ENCODE peak calls at places on chromosomes 1 and 21, in nine cellular contexts. V is pancreas; N is foreskin fibroblast; C is AG09309; L is NT2/D1; F is CD8-positive, alpha-beta T cell; W is neuronal stem cell; S is fibroblast of lung; M is cardiac fibroblast. G is an unnamed sample.

GRCh38 chr1:7808253-7808844 is 24.3 kb downstream of the PER3 start:
- DNase-seq in V (no peak), N (no peak), C (peak), L (no peak), F (no peak), W (no peak), S (peak), M (peak), G (peak)

GRCh38 chr1:53511933-53512806 is 53.0 kb downstream of the DMRTB1 start:
- DNase-seq in V (no peak), N (peak), C (peak), L (no peak), F (no peak), W (no peak), S (peak), M (peak), G (peak)

GRCh38 chr21:41817228-41817627 is 50.4 kb upstream of the RIPK4 start:
- DNase-seq in V (no peak), N (peak), C (peak), L (peak), F (peak), W (peak), S (peak), M (peak), G (peak)

GRCh38 chr1:147215540-147215916 is 9.6 kb downstream of the FMO5 start:
- DNase-seq in V (no peak), N (no peak), C (no peak), L (no peak), F (no peak), W (no peak), S (no peak), M (no peak), G (no peak)

GRCh38 chr1:157080714-157081113 is 18.9 kb downstream of the ETV3L start:
- DNase-seq in V (no peak), N (no peak), C (no peak), L (no peak), F (no peak), W (no peak), S (no peak), M (no peak), G (no peak)

GRCh38 chr21:25837545-25838263 is 102.9 kb downstream of the GABPA start:
- DNase-seq in V (no peak), N (peak), C (no peak), L (no peak), F (no peak), W (no peak), S (peak), M (peak), G (peak)

GRCh38 chr1:212566522-212567479 is 41.8 kb upstream of the ATF3 start:
- DNase-seq in V (no peak), N (peak), C (no peak), L (no peak), F (peak), W (no peak), S (peak), M (peak), G (peak)

GRCh38 chr1:234271243-234271606 is 102.0 kb upstream of the COA6 start:
- DNase-seq in V (no peak), N (no peak), C (no peak), L (no peak), F (no peak), W (no peak), S (no peak), M (no peak), G (no peak)

GRCh38 chr1:32224285-32224684 is 2.1 kb downstream of the EIF3I start:
- DNase-seq in V (no peak), N (no peak), C (no peak), L (no peak), F (no peak), W (no peak), S (no peak), M (no peak), G (no peak)

GRCh38 chr1:3654549-3655281 is 2.4 kb downstream of the TP73 start:
- DNase-seq in V (no peak), N (no peak), C (no peak), L (no peak), F (no peak), W (no peak), S (no peak), M (no peak), G (no peak)

GRCh38 chr1:37034301-37035013 is at the start of gene GRIK3:
- DNase-seq in V (peak), N (no peak), C (no peak), L (no peak), F (no peak), W (no peak), S (no peak), M (no peak), G (no peak)

GRCh38 chr1:42966688-42967609 is 8.3 kb upstream of the SLC2A1 start:
- DNase-seq in V (no peak), N (peak), C (peak), L (no peak), F (no peak), W (no peak), S (peak), M (peak), G (peak)

GRCh38 chr1:110453829-110454228 is 2.9 kb downstream of the PROK1 start:
- DNase-seq in V (no peak), N (no peak), C (no peak), L (no peak), F (no peak), W (no peak), S (no peak), M (no peak), G (no peak)

GRCh38 chr1:70907563-70908310 is 139.9 kb downstream of the PTGER3 start:
- DNase-seq in V (no peak), N (no peak), C (no peak), L (no peak), F (no peak), W (no peak), S (no peak), M (no peak), G (no peak)

GRCh38 chr1:157580179-157580827 is 17.6 kb downstream of the FCRL4 start:
- DNase-seq in V (no peak), N (peak), C (peak), L (peak), F (peak), W (peak), S (peak), M (peak), G (peak)

GRCh38 chr21:24367936-24368335 is 1239.3 kb downstream of the MRPL39 start:
- DNase-seq in V (no peak), N (no peak), C (no peak), L (no peak), F (no peak), W (no peak), S (peak), M (peak), G (peak)

GRCh38 chr1:182855886-182856285 is 16.7 kb downstream of the DHX9 start:
- DNase-seq in V (no peak), N (no peak), C (no peak), L (no peak), F (no peak), W (no peak), S (no peak), M (no peak), G (no peak)

GRCh38 chr21:36641346-36641745 is 57.6 kb upstream of the SIM2 start:
- DNase-seq in V (no peak), N (no peak), C (no peak), L (no peak), F (no peak), W (no peak), S (no peak), M (no peak), G (no peak)

GRCh38 chr1:182215797-182216196 is 154.3 kb upstream of the ZNF648 start:
- DNase-seq in V (no peak), N (peak), C (peak), L (no peak), F (no peak), W (no peak), S (peak), M (no peak), G (no peak)

GRCh38 chr1:210260087-210260486 is 27.5 kb downstream of the SERTAD4 start:
- DNase-seq in V (no peak), N (no peak), C (no peak), L (no peak), F (no peak), W (no peak), S (peak), M (no peak), G (no peak)

GRCh38 chr1:83761084-83761760 is 237.7 kb downstream of the TTLL7 start:
- DNase-seq in V (no peak), N (no peak), C (no peak), L (no peak), F (no peak), W (no peak), S (no peak), M (no peak), G (no peak)
- H3K4me3 ChIP-seq in V (no peak), N (no peak), C (no peak), L (no peak), F (no peak), W (no peak), S (no peak), M (no peak), G (no peak)

GRCh38 chr21:32021319-32022027 is 148.7 kb downstream of the HUNK start:
- DNase-seq in V (peak), N (no peak), C (no peak), L (no peak), F (no peak), W (no peak), S (no peak), M (no peak), G (no peak)
- H3K4me3 ChIP-seq in V (no peak), N (no peak), C (no peak), L (no peak), F (no peak), W (no peak), S (no peak), M (no peak), G (no peak)

GRCh38 chr1:15151871-15152270 is 1.7 kb upstream of the TMEM51 start:
- DNase-seq in V (no peak), N (no peak), C (no peak), L (no peak), F (no peak), W (no peak), S (no peak), M (no peak), G (no peak)
- H3K4me3 ChIP-seq in V (peak), N (no peak), C (no peak), L (no peak), F (no peak), W (no peak), S (no peak), M (no peak), G (no peak)

GRCh38 chr1:204419064-204419403 is 7.4 kb upstream of the PPP1R15B start:
- DNase-seq in V (no peak), N (peak), C (no peak), L (no peak), F (no peak), W (no peak), S (peak), M (no peak), G (no peak)
- H3K4me3 ChIP-seq in V (no peak), N (no peak), C (no peak), L (no peak), F (no peak), W (no peak), S (no peak), M (no peak), G (no peak)

GRCh38 chr1:193113258-193113991 is 8.2 kb upstream of the GLRX2 start:
- DNase-seq in V (no peak), N (no peak), C (no peak), L (no peak), F (no peak), W (no peak), S (no peak), M (no peak), G (no peak)

GRCh38 chr1:193110246-193110645 is 5.0 kb upstream of the GLRX2 start:
- DNase-seq in V (no peak), N (no peak), C (no peak), L (no peak), F (no peak), W (no peak), S (no peak), M (no peak), G (no peak)

GRCh38 chr1:193109619-193110018 is 4.4 kb upstream of the GLRX2 start:
- DNase-seq in V (no peak), N (no peak), C (no peak), L (no peak), F (no peak), W (no peak), S (no peak), M (no peak), G (no peak)

GRCh38 chr1:193110864-193111263 is 5.7 kb upstream of the GLRX2 start:
- DNase-seq in V (no peak), N (no peak), C (no peak), L (no peak), F (no peak), W (no peak), S (no peak), M (no peak), G (no peak)

DNA sequence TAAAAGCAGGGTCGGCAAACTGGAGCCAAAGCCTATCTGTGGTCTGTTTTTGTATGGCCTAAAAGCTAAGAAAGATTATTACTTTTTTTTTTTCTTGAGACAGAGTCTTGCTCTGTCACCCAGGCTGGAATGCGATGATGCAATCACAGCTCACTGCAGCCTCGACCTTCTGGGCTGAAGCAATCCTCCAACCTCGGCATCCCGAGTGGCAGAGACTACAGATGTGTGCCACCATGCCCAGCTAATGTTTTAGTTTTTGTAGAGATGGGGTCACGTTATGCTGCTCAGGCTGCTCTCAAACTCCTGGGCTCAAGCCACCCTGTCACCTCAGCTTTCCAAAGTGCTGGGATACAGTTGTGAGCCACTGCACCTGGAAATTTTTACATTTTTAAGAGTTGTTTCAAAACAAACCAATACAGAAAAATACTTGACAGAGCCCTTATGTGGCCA is 6.5 kb upstream of the GLRX2 start:
- DNase-seq in V (no peak), N (peak), C (peak), L (no peak), F (no peak), W (no peak), S (peak), M (peak), G (peak)
- H3K4me3 ChIP-seq in V (no peak), N (no peak), C (no peak), L (no peak), F (no peak), W (no peak), S (no peak), M (no peak), G (no peak)

GRCh38 chr21:16280731-16281130 is 550.9 kb downstream of the USP25 start:
- DNase-seq in V (no peak), N (no peak), C (no peak), L (no peak), F (no peak), W (no peak), S (peak), M (no peak), G (peak)
- H3K4me3 ChIP-seq in V (no peak), N (no peak), C (no peak), L (no peak), F (no peak), W (no peak), S (no peak), M (no peak), G (no peak)

GRCh38 chr1:186104459-186104858 is 270.6 kb downstream of the TPR start:
- DNase-seq in V (no peak), N (no peak), C (no peak), L (no peak), F (no peak), W (no peak), S (no peak), M (no peak), G (no peak)

GRCh38 chr1:186102107-186102506 is 272.9 kb downstream of the TPR start:
- DNase-seq in V (no peak), N (no peak), C (no peak), L (no peak), F (no peak), W (no peak), S (no peak), M (no peak), G (no peak)

GRCh38 chr1:186099362-186100064 is 275.5 kb downstream of the TPR start:
- DNase-seq in V (no peak), N (no peak), C (no peak), L (no peak), F (no peak), W (no peak), S (no peak), M (no peak), G (no peak)

DNA sequence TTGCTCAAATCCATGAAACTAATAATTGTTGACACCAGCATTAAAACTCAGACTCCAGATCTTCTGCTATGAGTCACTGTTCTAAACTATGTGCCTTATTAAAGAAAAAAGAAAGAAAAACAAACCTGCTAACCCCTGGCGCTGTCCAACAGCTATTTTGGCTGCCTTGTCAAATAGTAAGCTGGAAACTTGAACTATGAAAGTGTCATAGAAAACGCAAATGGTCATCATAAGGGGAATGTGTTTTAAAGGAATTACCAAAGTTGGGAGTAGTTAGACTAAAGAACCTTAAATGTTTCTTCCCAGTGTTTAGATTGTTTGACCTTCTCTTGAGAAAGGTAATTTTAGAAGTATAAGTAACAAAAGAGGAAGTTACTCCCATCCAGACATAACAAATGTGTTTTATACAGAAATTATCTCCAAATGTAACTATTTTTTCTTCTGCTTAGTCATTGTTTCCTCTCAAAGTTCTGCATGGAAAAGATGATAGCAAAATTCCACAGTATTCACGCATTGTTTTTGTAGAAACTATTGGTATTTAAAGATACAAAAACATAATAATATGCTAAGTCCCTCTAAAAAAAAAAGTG is 272.4 kb downstream of the TPR start:
- DNase-seq in V (no peak), N (peak), C (no peak), L (no peak), F (no peak), W (no peak), S (peak), M (peak), G (peak)
- H3K4me3 ChIP-seq in V (no peak), N (no peak), C (no peak), L (no peak), F (no peak), W (no peak), S (no peak), M (no peak), G (no peak)

GRCh38 chr21:46287541-46287940 is 1.4 kb downstream of the YBEY start:
- DNase-seq in V (no peak), N (no peak), C (no peak), L (no peak), F (no peak), W (no peak), S (no peak), M (no peak), G (no peak)
- H3K4me3 ChIP-seq in V (no peak), N (peak), C (no peak), L (peak), F (no peak), W (no peak), S (peak), M (peak), G (no peak)

GRCh38 chr1:75132421-75133381 is 1.5 kb upstream of the LHX8 start:
- DNase-seq in V (no peak), N (no peak), C (no peak), L (no peak), F (no peak), W (peak), S (no peak), M (no peak), G (no peak)

GRCh38 chr1:75130865-75131592 is 3.2 kb upstream of the LHX8 start:
- DNase-seq in V (no peak), N (no peak), C (no peak), L (no peak), F (no peak), W (peak), S (no peak), M (no peak), G (no peak)

GRCh38 chr1:75129660-75130311 is 4.4 kb upstream of the LHX8 start:
- DNase-seq in V (no peak), N (no peak), C (no peak), L (no peak), F (no peak), W (peak), S (no peak), M (no peak), G (no peak)

GRCh38 chr1:75130312-75130677 is 3.9 kb upstream of the LHX8 start:
- DNase-seq in V (no peak), N (no peak), C (no peak), L (no peak), F (no peak), W (peak), S (no peak), M (no peak), G (no peak)

DNA sequence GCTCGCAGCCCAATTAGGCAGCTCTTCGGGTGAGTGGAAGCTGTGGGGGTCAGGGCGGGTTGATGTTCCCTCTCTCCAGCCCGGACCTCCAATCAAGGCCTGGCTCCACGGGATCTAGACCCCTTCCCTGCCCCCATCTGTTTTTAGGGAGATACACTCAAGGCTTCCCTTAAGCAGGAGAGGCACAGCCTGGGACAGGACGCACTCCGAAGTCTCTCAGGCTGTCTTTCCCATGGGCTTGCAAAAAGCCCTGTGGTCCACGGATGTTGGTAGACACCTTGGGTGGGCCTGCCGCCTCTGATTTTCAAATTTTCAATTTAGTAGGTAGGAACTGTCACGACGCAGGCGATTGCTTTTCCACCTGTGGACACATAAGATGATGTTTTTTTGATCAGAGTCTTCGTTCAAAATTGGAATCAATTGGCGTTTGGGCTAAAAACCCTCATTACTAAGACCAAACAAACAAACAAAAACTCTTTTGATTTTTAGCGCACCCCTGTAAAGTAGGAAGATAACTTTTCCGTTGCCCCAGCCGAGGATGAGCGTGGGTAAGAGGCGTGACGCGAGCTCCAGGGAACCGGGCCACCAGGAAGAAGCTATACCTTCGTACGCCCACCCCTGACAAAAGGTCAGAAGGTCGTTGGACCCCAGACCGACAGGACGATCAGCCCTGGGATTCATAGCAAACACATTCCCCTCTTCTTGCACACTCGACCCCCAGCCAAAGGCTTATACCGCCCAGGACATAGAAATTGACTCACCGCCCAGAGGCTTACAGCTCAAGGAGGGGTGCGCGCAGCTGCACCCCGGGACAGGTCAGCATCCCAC is 2.4 kb upstream of the LHX8 start:
- DNase-seq in V (no peak), N (no peak), C (no peak), L (no peak), F (no peak), W (peak), S (no peak), M (no peak), G (no peak)
- H3K4me3 ChIP-seq in V (no peak), N (no peak), C (no peak), L (peak), F (no peak), W (no peak), S (no peak), M (no peak), G (no peak)

DNA sequence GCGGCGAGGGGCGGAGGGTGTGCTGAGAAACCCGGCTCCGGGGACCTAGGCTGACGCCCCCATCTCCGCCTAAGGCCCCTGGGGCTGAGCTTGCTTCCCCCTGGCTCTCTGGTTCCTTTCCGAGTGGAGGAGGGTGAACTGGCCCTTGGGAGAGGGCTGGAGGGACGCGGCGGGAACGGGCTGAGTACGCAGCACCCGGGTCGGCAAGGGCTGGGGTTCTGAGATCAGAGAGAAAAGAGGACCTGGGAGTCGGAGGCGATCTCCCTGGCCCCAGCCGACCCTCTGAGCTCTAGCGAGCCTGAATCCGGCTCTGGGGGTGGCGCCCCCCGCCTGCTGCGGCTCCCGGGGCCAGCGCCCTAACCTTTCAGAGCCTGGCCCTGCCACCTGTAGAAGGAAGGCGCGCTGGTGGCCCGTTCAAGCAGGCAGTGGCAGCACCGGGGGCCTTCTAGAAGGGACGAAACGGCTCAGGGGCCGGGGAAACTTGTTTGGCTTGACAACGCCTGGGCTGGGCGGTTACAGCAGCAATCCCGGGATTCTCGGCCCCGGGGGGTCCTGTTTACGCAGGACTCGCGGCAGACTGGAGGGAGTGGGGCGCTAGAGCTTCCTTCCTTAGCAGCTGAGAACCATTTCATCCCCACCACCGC is 270.9 kb downstream of the FOXD2 start:
- DNase-seq in V (no peak), N (no peak), C (no peak), L (no peak), F (no peak), W (no peak), S (peak), M (no peak), G (peak)
- H3K4me3 ChIP-seq in V (no peak), N (peak), C (no peak), L (peak), F (no peak), W (peak), S (no peak), M (no peak), G (peak)

G was measured in choroid plexus epithelial cell.